ENCODE peak calls at places on chromosome 5, in nine cellular contexts. M is ovary; F is GM12878; S is stimulated activated CD4-positive, alpha-beta T cell treated with anti-CD3 and anti-CD28 coated beads, Interleukin-12 subunit alpha, Interleukin-12 subunit beta, amount 100 ng/mL, for 48 hours; Y is M059J; C is DMS53; G is pulmonary artery endothelial cell; A is fibroblast of pulmonary artery; K is caudate nucleus. I is an unnamed sample.

GRCh38 chr5:149865746-149866145 is 78.8 kb downstream of the PDE6A start:
- DNase-seq in G (no peak), K (no peak), M (no peak), A (peak), F (no peak), C (no peak), S (no peak), Y (no peak), I (no peak)

GRCh38 chr5:139882961-139883539 is 87.4 kb downstream of the PSD2 start:
- DNase-seq in K (no peak), C (no peak), A (no peak), S (no peak), M (no peak), F (no peak), Y (no peak), G (no peak), I (no peak)

GRCh38 chr5:137078171-137078665 is 420.9 kb downstream of the SPOCK1 start:
- DNase-seq in S (no peak), Y (peak), M (no peak), F (no peak), K (no peak), A (no peak), C (peak), G (no peak), I (no peak)

GRCh38 chr5:20606006-20606405 is 618.0 kb upstream of the CDH18 start:
- DNase-seq in G (no peak), C (no peak), K (no peak), M (no peak), Y (no peak), F (no peak), A (peak), S (no peak), I (no peak)

GRCh38 chr5:97458851-97459250 is 275.8 kb upstream of the RIOK2 start:
- DNase-seq in G (no peak), F (peak), A (no peak), S (no peak), K (no peak), M (no peak), C (no peak), Y (no peak), I (no peak)

GRCh38 chr5:32651638-32652037 is 59.5 kb upstream of the NPR3 start:
- DNase-seq in K (no peak), F (no peak), G (no peak), M (no peak), S (no peak), A (no peak), C (no peak), Y (no peak), I (no peak)

GRCh38 chr5:80754900-80755299 is 100.1 kb upstream of the DHFR start:
- DNase-seq in Y (peak), F (peak), M (no peak), S (peak), G (no peak), A (no peak), C (no peak), K (no peak), I (no peak)

GRCh38 chr5:136057401-136057951 is 28.7 kb downstream of the TGFBI start:
- DNase-seq in G (no peak), F (no peak), K (no peak), C (peak), S (no peak), M (no peak), Y (peak), A (peak), I (no peak)

GRCh38 chr5:76379316-76379715 is 23.8 kb upstream of the IQGAP2 start:
- DNase-seq in K (no peak), M (no peak), C (peak), G (no peak), F (no peak), S (no peak), A (no peak), Y (peak), I (no peak)

GRCh38 chr5:61301820-61302563 is 30.1 kb upstream of the ZSWIM6 start:
- DNase-seq in K (no peak), F (no peak), M (no peak), G (no peak), Y (peak), C (peak), S (no peak), A (peak), I (no peak)

GRCh38 chr5:1431021-1431811 is 14.0 kb downstream of the SLC6A3 start:
- DNase-seq in Y (no peak), K (no peak), G (no peak), A (no peak), C (no peak), F (no peak), M (no peak), S (no peak), I (no peak)

GRCh38 chr5:41636605-41637004 is 126.2 kb upstream of the PLCXD3 start:
- DNase-seq in A (peak), K (no peak), F (no peak), M (no peak), C (peak), Y (peak), G (no peak), S (no peak), I (peak)

GRCh38 chr5:130985776-130986175 is 179.3 kb downstream of the HINT1 start:
- DNase-seq in F (no peak), M (no peak), G (no peak), C (no peak), A (no peak), S (no peak), K (no peak), Y (no peak), I (no peak)

GRCh38 chr5:169599451-169599850 is 15.9 kb downstream of the SPDL1 start:
- DNase-seq in C (no peak), G (no peak), K (no peak), F (no peak), A (no peak), M (no peak), S (no peak), Y (peak), I (peak)

GRCh38 chr5:138610468-138611294 is 35.5 kb upstream of the HSPA9 start:
- DNase-seq in C (peak), Y (no peak), M (peak), G (no peak), K (peak), F (no peak), A (no peak), S (no peak), I (peak)

GRCh38 chr5:36948041-36948440 is 71.5 kb downstream of the NIPBL start:
- DNase-seq in K (no peak), Y (peak), G (no peak), A (peak), M (no peak), C (no peak), S (no peak), F (no peak), I (no peak)

GRCh38 chr5:43117092-43117491 is 3.6 kb upstream of the ZNF131 start:
- DNase-seq in K (no peak), M (no peak), A (no peak), C (no peak), G (no peak), S (no peak), Y (no peak), F (no peak), I (no peak)

GRCh38 chr5:147629196-147629595 is 119.3 kb upstream of the DPYSL3 start:
- DNase-seq in C (no peak), M (no peak), G (no peak), A (no peak), S (no peak), K (no peak), Y (peak), F (no peak), I (no peak)

GRCh38 chr5:80935811-80936385 is 24.3 kb upstream of the RASGRF2 start:
- DNase-seq in M (no peak), C (peak), Y (no peak), F (no peak), S (no peak), A (no peak), G (peak), K (no peak), I (peak)

GRCh38 chr5:82426419-82427154 is 148.4 kb upstream of the RPS23 start:
- DNase-seq in G (no peak), C (no peak), A (no peak), Y (peak), S (no peak), F (no peak), K (no peak), M (no peak), I (no peak)

GRCh38 chr5:176619203-176619568 is 9.2 kb upstream of the GPRIN1 start:
- DNase-seq in M (no peak), S (peak), Y (peak), G (peak), A (peak), F (no peak), C (no peak), K (peak), I (peak)

GRCh38 chr5:175813943-175814630 is 57.3 kb upstream of the CPLX2 start:
- DNase-seq in F (no peak), M (no peak), C (no peak), G (no peak), S (no peak), A (no peak), K (no peak), Y (no peak), I (no peak)

GRCh38 chr5:12965804-12966203 is 978.7 kb downstream of the DNAH5 start:
- DNase-seq in M (no peak), S (no peak), F (no peak), A (no peak), G (no peak), K (no peak), C (no peak), Y (no peak), I (no peak)